ENCODE peak calls at places on chromosomes 6 and 20, in seven cellular contexts. One of them, this sample, is unnamed.

GRCh38 chr6:4291453-4292403 is 156.4 kb upstream of the ECI2 start:
- DNase-seq in mucosa of gallbladder: no peak
- DNase-seq in immature natural killer cell: no peak
- DNase-seq in activated T-helper 1 cell treated with anti-CD3 and anti-CD28 coated beads, Interleukin-12 subunit alpha, Interleukin-12 subunit beta, Interleukin-2, Interleukin-4 antibody, amounts not matched to agents 30 ng/mL and 10 ng/mL and 1 ng/mL, durations not matched to agents 14 hours and 24 hours and 36 hours: no peak
- DNase-seq in pancreas: no peak
- DNase-seq in H7: peak; percentile 57
- DNase-seq in small intestine: no peak
- DNase-seq in this sample: peak; percentile 31

GRCh38 chr6:56949925-56950495 is 4.9 kb upstream of the BEND6 start:
- DNase-seq in immature natural killer cell: no peak
- DNase-seq in activated T-helper 1 cell treated with anti-CD3 and anti-CD28 coated beads, Interleukin-12 subunit alpha, Interleukin-12 subunit beta, Interleukin-2, Interleukin-4 antibody, amounts not matched to agents 30 ng/mL and 10 ng/mL and 1 ng/mL, durations not matched to agents 14 hours and 24 hours and 36 hours: no peak
- DNase-seq in mucosa of gallbladder: no peak
- DNase-seq in pancreas: no peak
- DNase-seq in H7: no peak
- DNase-seq in small intestine: no peak
- DNase-seq in this sample: no peak

GRCh38 chr6:129183681-129184216 is 300.8 kb downstream of the LAMA2 start:
- DNase-seq in pancreas: no peak
- DNase-seq in immature natural killer cell: no peak
- DNase-seq in mucosa of gallbladder: no peak
- DNase-seq in small intestine: peak; percentile 23
- DNase-seq in activated T-helper 1 cell treated with anti-CD3 and anti-CD28 coated beads, Interleukin-12 subunit alpha, Interleukin-12 subunit beta, Interleukin-2, Interleukin-4 antibody, amounts not matched to agents 30 ng/mL and 10 ng/mL and 1 ng/mL, durations not matched to agents 14 hours and 24 hours and 36 hours: no peak
- DNase-seq in H7: no peak
- DNase-seq in this sample: no peak

GRCh38 chr6:167238169-167238693 is 52.9 kb upstream of the UNC93A start:
- DNase-seq in mucosa of gallbladder: no peak
- DNase-seq in H7: no peak
- DNase-seq in small intestine: no peak
- DNase-seq in pancreas: no peak
- DNase-seq in immature natural killer cell: no peak
- DNase-seq in activated T-helper 1 cell treated with anti-CD3 and anti-CD28 coated beads, Interleukin-12 subunit alpha, Interleukin-12 subunit beta, Interleukin-2, Interleukin-4 antibody, amounts not matched to agents 30 ng/mL and 10 ng/mL and 1 ng/mL, durations not matched to agents 14 hours and 24 hours and 36 hours: no peak
- DNase-seq in this sample: peak; percentile 62

GRCh38 chr20:46264391-46265266 is 43.7 kb downstream of the CDH22 start:
- DNase-seq in H7: no peak
- DNase-seq in activated T-helper 1 cell treated with anti-CD3 and anti-CD28 coated beads, Interleukin-12 subunit alpha, Interleukin-12 subunit beta, Interleukin-2, Interleukin-4 antibody, amounts not matched to agents 30 ng/mL and 10 ng/mL and 1 ng/mL, durations not matched to agents 14 hours and 24 hours and 36 hours: no peak
- DNase-seq in mucosa of gallbladder: no peak
- DNase-seq in pancreas: no peak
- DNase-seq in small intestine: no peak
- DNase-seq in immature natural killer cell: no peak
- DNase-seq in this sample: no peak

GRCh38 chr6:8108031-8108660 is 5.8 kb upstream of the EEF1E1 start:
- DNase-seq in H7: no peak
- DNase-seq in immature natural killer cell: no peak
- DNase-seq in pancreas: no peak
- DNase-seq in activated T-helper 1 cell treated with anti-CD3 and anti-CD28 coated beads, Interleukin-12 subunit alpha, Interleukin-12 subunit beta, Interleukin-2, Interleukin-4 antibody, amounts not matched to agents 30 ng/mL and 10 ng/mL and 1 ng/mL, durations not matched to agents 14 hours and 24 hours and 36 hours: no peak
- DNase-seq in small intestine: no peak
- DNase-seq in mucosa of gallbladder: no peak
- DNase-seq in this sample: peak; percentile 15

GRCh38 chr20:8764289-8764962 is 304.5 kb upstream of the PLCB4 start:
- DNase-seq in mucosa of gallbladder: no peak
- DNase-seq in immature natural killer cell: no peak
- DNase-seq in H7: no peak
- DNase-seq in activated T-helper 1 cell treated with anti-CD3 and anti-CD28 coated beads, Interleukin-12 subunit alpha, Interleukin-12 subunit beta, Interleukin-2, Interleukin-4 antibody, amounts not matched to agents 30 ng/mL and 10 ng/mL and 1 ng/mL, durations not matched to agents 14 hours and 24 hours and 36 hours: no peak
- DNase-seq in pancreas: no peak
- DNase-seq in small intestine: peak; percentile 40
- DNase-seq in this sample: no peak

GRCh38 chr20:63765082-63765873 is 25.7 kb downstream of the SLC2A4RG start:
- DNase-seq in pancreas: peak; percentile 31
- DNase-seq in activated T-helper 1 cell treated with anti-CD3 and anti-CD28 coated beads, Interleukin-12 subunit alpha, Interleukin-12 subunit beta, Interleukin-2, Interleukin-4 antibody, amounts not matched to agents 30 ng/mL and 10 ng/mL and 1 ng/mL, durations not matched to agents 14 hours and 24 hours and 36 hours: no peak
- DNase-seq in immature natural killer cell: no peak
- DNase-seq in H7: no peak
- DNase-seq in small intestine: no peak
- DNase-seq in mucosa of gallbladder: no peak
- DNase-seq in this sample: no peak

GRCh38 chr6:15061176-15061575 is 184.7 kb upstream of the JARID2 start:
- DNase-seq in pancreas: no peak
- DNase-seq in immature natural killer cell: no peak
- DNase-seq in activated T-helper 1 cell treated with anti-CD3 and anti-CD28 coated beads, Interleukin-12 subunit alpha, Interleukin-12 subunit beta, Interleukin-2, Interleukin-4 antibody, amounts not matched to agents 30 ng/mL and 10 ng/mL and 1 ng/mL, durations not matched to agents 14 hours and 24 hours and 36 hours: no peak
- DNase-seq in small intestine: no peak
- DNase-seq in mucosa of gallbladder: no peak
- DNase-seq in H7: peak; percentile 58
- DNase-seq in this sample: no peak

GRCh38 chr6:47179286-47179685 is 130.4 kb downstream of the TNFRSF21 start:
- DNase-seq in small intestine: no peak
- DNase-seq in immature natural killer cell: no peak
- DNase-seq in activated T-helper 1 cell treated with anti-CD3 and anti-CD28 coated beads, Interleukin-12 subunit alpha, Interleukin-12 subunit beta, Interleukin-2, Interleukin-4 antibody, amounts not matched to agents 30 ng/mL and 10 ng/mL and 1 ng/mL, durations not matched to agents 14 hours and 24 hours and 36 hours: no peak
- DNase-seq in pancreas: no peak
- DNase-seq in H7: no peak
- DNase-seq in mucosa of gallbladder: no peak
- DNase-seq in this sample: no peak